ENCODE peak calls at places on chromosomes 7 and 10, in five cellular contexts. A, L, Q, I and T are unnamed samples.

GRCh38 chr10:59942556-59942955 is 36.2 kb upstream of the CCDC6 start:
- DNase-seq in A (no peak), L (no peak), Q (no peak), I (no peak), T (no peak)

GRCh38 chr7:5630670-5631069 is 150.8 kb downstream of the RNF216 start:
- DNase-seq in A (no peak), L (no peak), Q (no peak), I (no peak), T (no peak)

GRCh38 chr7:103521917-103522316 is 75.9 kb upstream of the SLC26A5 start:
- DNase-seq in A (no peak), L (no peak), Q (no peak), I (no peak), T (peak)

GRCh38 chr10:103951942-103952341 is 15.0 kb upstream of the SLK start:
- DNase-seq in A (no peak), L (no peak), Q (no peak), I (no peak), T (no peak)

GRCh38 chr10:126017961-126018560 is 121.7 kb downstream of the FANK1 start:
- DNase-seq in A (no peak), L (no peak), Q (no peak), I (no peak), T (no peak)

GRCh38 chr7:150740053-150740452 is 2.8 kb downstream of the GIMAP5 start:
- DNase-seq in A (no peak), L (no peak), Q (no peak), I (no peak), T (no peak)

GRCh38 chr7:150378115-150378852 is 846 bp upstream of the ZNF775 start:
- DNase-seq in A (peak), L (peak), Q (peak), I (no peak), T (peak)

GRCh38 chr7:34309584-34309983 is 348.4 kb upstream of the NPSR1 start:
- DNase-seq in A (no peak), L (no peak), Q (no peak), I (no peak), T (no peak)

GRCh38 chr7:5694221-5694754 is 87.2 kb downstream of the RNF216 start:
- DNase-seq in A (no peak), L (no peak), Q (peak), I (no peak), T (no peak)

GRCh38 chr7:142469653-142470335 is 211.9 kb upstream of the PRSS58 start:
- DNase-seq in A (no peak), L (no peak), Q (no peak), I (no peak), T (no peak)

GRCh38 chr7:16267953-16268820 is 153.2 kb downstream of the CRPPA start:
- DNase-seq in A (no peak), L (no peak), Q (no peak), I (no peak), T (no peak)

GRCh38 chr7:53604201-53604600 is 568.8 kb downstream of the POM121L12 start:
- DNase-seq in A (no peak), L (no peak), Q (no peak), I (no peak), T (no peak)

GRCh38 chr7:151008143-151008510 is 16.2 kb downstream of the ATG9B start:
- DNase-seq in A (peak), L (no peak), Q (peak), I (no peak), T (no peak)

GRCh38 chr10:26799342-26799741 is 61.4 kb downstream of the ABI1 start:
- DNase-seq in A (no peak), L (no peak), Q (no peak), I (no peak), T (no peak)

GRCh38 chr7:1968397-1969111 is 264.2 kb downstream of the MAD1L1 start:
- DNase-seq in A (no peak), L (peak), Q (no peak), I (no peak), T (no peak)

GRCh38 chr10:132919374-132920100 is 22.8 kb downstream of the CFAP46 start:
- DNase-seq in A (no peak), L (no peak), Q (no peak), I (no peak), T (peak)

GRCh38 chr7:98185101-98185500 is 26.1 kb upstream of the BHLHA15 start:
- DNase-seq in A (no peak), L (no peak), Q (no peak), I (no peak), T (no peak)